ENCODE peak calls at places on chromosome 1, in four cellular contexts. One of them, this sample, is unnamed.

GRCh38 chr1:76961181-76961580 is 93.9 kb downstream of the ST6GALNAC5 start:
- DNase-seq in HFFc6: peak
- DNase-seq in neural progenitor cell: no peak
- DNase-seq in keratinocyte: no peak
- DNase-seq in this sample: no peak

GRCh38 chr1:40404670-40405462 is 31.3 kb downstream of the SMAP2 start:
- DNase-seq in neural progenitor cell: peak
- DNase-seq in keratinocyte: peak
- DNase-seq in HFFc6: peak
- DNase-seq in this sample: peak

GRCh38 chr1:28507646-28508434 is 2.0 kb downstream of the RCC1 start:
- DNase-seq in HFFc6: no peak
- DNase-seq in keratinocyte: no peak
- DNase-seq in neural progenitor cell: no peak
- DNase-seq in this sample: no peak

GRCh38 chr1:226424228-226425003 is 16.5 kb upstream of the PARP1 start:
- DNase-seq in HFFc6: peak
- DNase-seq in neural progenitor cell: peak
- DNase-seq in keratinocyte: no peak
- DNase-seq in this sample: no peak

GRCh38 chr1:2783435-2784397 is 17.8 kb downstream of the TTC34 start:
- DNase-seq in HFFc6: no peak
- DNase-seq in keratinocyte: no peak
- DNase-seq in neural progenitor cell: no peak
- DNase-seq in this sample: no peak

GRCh38 chr1:3017440-3018050 is 3.7 kb upstream of the ACTRT2 start:
- DNase-seq in HFFc6: no peak
- DNase-seq in neural progenitor cell: no peak
- DNase-seq in keratinocyte: no peak
- DNase-seq in this sample: peak

GRCh38 chr1:46303038-46303871 is at the start of the genes LRRC41 and UQCRH:
- DNase-seq in neural progenitor cell: peak
- DNase-seq in keratinocyte: peak
- DNase-seq in HFFc6: peak
- DNase-seq in this sample: peak

GRCh38 chr1:200668514-200669313 is 993 bp downstream of the DDX59 start:
- DNase-seq in keratinocyte: no peak
- DNase-seq in neural progenitor cell: no peak
- DNase-seq in HFFc6: no peak
- DNase-seq in this sample: no peak

GRCh38 chr1:24905355-24905978 is 24.6 kb downstream of the RUNX3 start:
- DNase-seq in HFFc6: no peak
- DNase-seq in keratinocyte: no peak
- DNase-seq in neural progenitor cell: no peak
- DNase-seq in this sample: no peak

DNA sequence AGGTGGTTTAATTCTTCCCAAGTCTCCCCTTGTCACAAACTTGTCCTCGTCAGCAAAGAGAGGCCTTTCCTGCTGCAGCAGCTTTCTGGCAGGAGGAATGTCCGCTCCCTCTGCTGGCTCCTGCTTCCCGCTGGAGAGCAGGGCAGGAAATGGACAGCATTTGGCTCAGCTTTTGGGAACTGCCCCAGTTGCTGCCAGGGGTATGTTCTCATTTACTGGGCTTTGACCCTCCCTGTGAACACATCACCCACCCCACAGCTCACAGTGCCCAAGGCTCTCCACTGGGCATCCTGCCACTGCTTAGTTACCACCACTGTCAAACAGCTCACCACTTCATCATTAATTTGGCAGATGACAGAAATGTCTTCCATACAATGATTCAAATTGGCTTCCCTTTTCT is 75.4 kb downstream of the MRPL37 start:
- DNase-seq in HFFc6: peak
- DNase-seq in keratinocyte: no peak
- DNase-seq in neural progenitor cell: no peak
- DNase-seq in this sample: peak
- TF ChIP-seq CTCF in HFFc6: no peak
- TF ChIP-seq CTCF in keratinocyte: no peak
- TF ChIP-seq CTCF in neural progenitor cell: no peak
- TF ChIP-seq CTCF in this sample: peak

GRCh38 chr1:202192770-202193613 is 607 bp upstream of the LGR6 start:
- DNase-seq in keratinocyte: no peak
- DNase-seq in HFFc6: peak
- DNase-seq in neural progenitor cell: peak
- DNase-seq in this sample: peak

GRCh38 chr1:202194328-202194648 is 689 bp downstream of the LGR6 start:
- DNase-seq in neural progenitor cell: no peak
- DNase-seq in HFFc6: no peak
- DNase-seq in keratinocyte: no peak
- DNase-seq in this sample: no peak

GRCh38 chr1:202197670-202198359 is 4.2 kb downstream of the LGR6 start:
- DNase-seq in keratinocyte: no peak
- DNase-seq in neural progenitor cell: no peak
- DNase-seq in HFFc6: no peak
- DNase-seq in this sample: no peak

GRCh38 chr1:202189919-202190715 is 3.5 kb upstream of the LGR6 start:
- DNase-seq in keratinocyte: no peak
- DNase-seq in HFFc6: peak
- DNase-seq in neural progenitor cell: no peak
- DNase-seq in this sample: no peak

GRCh38 chr1:202193614-202194327 is at the start of gene LGR6:
- DNase-seq in keratinocyte: no peak
- DNase-seq in neural progenitor cell: peak
- DNase-seq in HFFc6: no peak
- DNase-seq in this sample: no peak
- TF ChIP-seq CTCF in keratinocyte: no peak
- TF ChIP-seq CTCF in neural progenitor cell: peak
- TF ChIP-seq CTCF in HFFc6: no peak
- TF ChIP-seq CTCF in this sample: no peak

GRCh38 chr1:208047975-208048374 is 137.1 kb upstream of the CD34 start:
- DNase-seq in HFFc6: no peak
- DNase-seq in keratinocyte: no peak
- DNase-seq in neural progenitor cell: no peak
- DNase-seq in this sample: peak

GRCh38 chr1:208047476-208047934 is 136.6 kb upstream of the CD34 start:
- DNase-seq in neural progenitor cell: no peak
- DNase-seq in HFFc6: no peak
- DNase-seq in keratinocyte: peak
- DNase-seq in this sample: peak

GRCh38 chr1:208043690-208044089 is 132.8 kb upstream of the CD34 start:
- DNase-seq in neural progenitor cell: no peak
- DNase-seq in keratinocyte: no peak
- DNase-seq in HFFc6: no peak
- DNase-seq in this sample: peak

GRCh38 chr1:208044568-208045241 is 133.8 kb upstream of the CD34 start:
- DNase-seq in neural progenitor cell: no peak
- DNase-seq in HFFc6: no peak
- DNase-seq in keratinocyte: no peak
- DNase-seq in this sample: peak

GRCh38 chr1:208045410-208046252 is 134.7 kb upstream of the CD34 start:
- DNase-seq in neural progenitor cell: no peak
- DNase-seq in keratinocyte: no peak
- DNase-seq in HFFc6: no peak
- DNase-seq in this sample: peak
- TF ChIP-seq CTCF in neural progenitor cell: peak
- TF ChIP-seq CTCF in keratinocyte: no peak
- TF ChIP-seq CTCF in HFFc6: no peak
- TF ChIP-seq CTCF in this sample: peak

GRCh38 chr1:18009061-18009728 is 98.4 kb upstream of the IGSF21 start:
- DNase-seq in HFFc6: no peak
- DNase-seq in neural progenitor cell: no peak
- DNase-seq in keratinocyte: no peak
- DNase-seq in this sample: no peak

GRCh38 chr1:18008116-18008515 is 99.5 kb upstream of the IGSF21 start:
- DNase-seq in HFFc6: no peak
- DNase-seq in keratinocyte: no peak
- DNase-seq in neural progenitor cell: no peak
- DNase-seq in this sample: no peak

GRCh38 chr1:18010945-18011344 is 96.7 kb upstream of the IGSF21 start:
- DNase-seq in neural progenitor cell: peak
- DNase-seq in HFFc6: no peak
- DNase-seq in keratinocyte: no peak
- DNase-seq in this sample: no peak

GRCh38 chr1:18010408-18010807 is 97.2 kb upstream of the IGSF21 start:
- DNase-seq in neural progenitor cell: no peak
- DNase-seq in keratinocyte: no peak
- DNase-seq in HFFc6: no peak
- DNase-seq in this sample: no peak

GRCh38 chr1:18009729-18010075 is 97.9 kb upstream of the IGSF21 start:
- DNase-seq in HFFc6: no peak
- DNase-seq in keratinocyte: no peak
- DNase-seq in neural progenitor cell: no peak
- DNase-seq in this sample: no peak
- TF ChIP-seq CTCF in HFFc6: no peak
- TF ChIP-seq CTCF in keratinocyte: no peak
- TF ChIP-seq CTCF in neural progenitor cell: no peak
- TF ChIP-seq CTCF in this sample: no peak

This sample was measured in body of pancreas.